ENCODE peak calls at places on chromosomes 11 and 22, in seven cellular contexts. One of them, this sample, is unnamed. For H3K9me3, the result is how much of the 10 kb centered on the place peaks cover.

GRCh38 chr11:43419460-43419859 is 60.7 kb downstream of the TTC17 start:
- DNase-seq in kidney: no peak
- DNase-seq in colonic mucosa: peak
- DNase-seq in IMR-90: peak
- DNase-seq in OCI-LY7: peak
- DNase-seq in K562: peak
- DNase-seq in cardiac muscle cell: peak
- DNase-seq in this sample: no peak

GRCh38 chr11:91194551-91194950 is 971.7 kb upstream of the CHORDC1 start:
- DNase-seq in kidney: no peak
- DNase-seq in colonic mucosa: no peak
- DNase-seq in IMR-90: no peak
- DNase-seq in OCI-LY7: no peak
- DNase-seq in K562: no peak
- DNase-seq in cardiac muscle cell: no peak
- DNase-seq in this sample: no peak

GRCh38 chr22:23722168-23722567 is 28.7 kb downstream of the ZNF70 start:
- DNase-seq in kidney: no peak
- DNase-seq in colonic mucosa: no peak
- DNase-seq in IMR-90: no peak
- DNase-seq in OCI-LY7: no peak
- DNase-seq in K562: no peak
- DNase-seq in cardiac muscle cell: no peak
- DNase-seq in this sample: no peak

GRCh38 chr11:126284829-126285228 is 1.9 kb downstream of the TIRAP start:
- DNase-seq in kidney: no peak
- DNase-seq in colonic mucosa: peak
- DNase-seq in IMR-90: peak
- DNase-seq in OCI-LY7: peak
- DNase-seq in K562: no peak
- DNase-seq in cardiac muscle cell: no peak
- DNase-seq in this sample: peak

GRCh38 chr11:96091476-96091875 is 167.6 kb upstream of the MTMR2 start:
- DNase-seq in kidney: no peak
- DNase-seq in colonic mucosa: no peak
- DNase-seq in IMR-90: peak
- DNase-seq in OCI-LY7: peak
- DNase-seq in K562: no peak
- DNase-seq in cardiac muscle cell: no peak
- DNase-seq in this sample: no peak

GRCh38 chr22:41574847-41575381 is 14.1 kb downstream of the CSDC2 start:
- DNase-seq in kidney: peak
- DNase-seq in colonic mucosa: peak
- DNase-seq in IMR-90: peak
- DNase-seq in OCI-LY7: no peak
- DNase-seq in K562: no peak
- DNase-seq in cardiac muscle cell: no peak
- DNase-seq in this sample: no peak

GRCh38 chr22:20221421-20222340 is 46.4 kb downstream of the RTN4R start:
- DNase-seq in kidney: no peak
- DNase-seq in colonic mucosa: no peak
- DNase-seq in IMR-90: no peak
- DNase-seq in OCI-LY7: no peak
- DNase-seq in K562: no peak
- DNase-seq in cardiac muscle cell: no peak
- DNase-seq in this sample: no peak

GRCh38 chr11:73170140-73170539 is 28.0 kb upstream of the FCHSD2 start:
- DNase-seq in kidney: no peak
- DNase-seq in colonic mucosa: no peak
- DNase-seq in IMR-90: no peak
- DNase-seq in OCI-LY7: peak
- DNase-seq in K562: no peak
- DNase-seq in cardiac muscle cell: peak
- DNase-seq in this sample: no peak

GRCh38 chr11:43282607-43283440 is 29.0 kb upstream of the API5 start:
- DNase-seq in kidney: no peak
- DNase-seq in colonic mucosa: no peak
- DNase-seq in IMR-90: peak
- DNase-seq in OCI-LY7: peak
- DNase-seq in K562: peak
- DNase-seq in cardiac muscle cell: peak
- DNase-seq in this sample: peak

GRCh38 chr11:107564877-107565218 is 687 bp downstream of the ALKBH8 start:
- DNase-seq in kidney: no peak
- DNase-seq in colonic mucosa: no peak
- DNase-seq in IMR-90: no peak
- DNase-seq in OCI-LY7: no peak
- DNase-seq in K562: no peak
- DNase-seq in cardiac muscle cell: no peak
- DNase-seq in this sample: no peak

DNA sequence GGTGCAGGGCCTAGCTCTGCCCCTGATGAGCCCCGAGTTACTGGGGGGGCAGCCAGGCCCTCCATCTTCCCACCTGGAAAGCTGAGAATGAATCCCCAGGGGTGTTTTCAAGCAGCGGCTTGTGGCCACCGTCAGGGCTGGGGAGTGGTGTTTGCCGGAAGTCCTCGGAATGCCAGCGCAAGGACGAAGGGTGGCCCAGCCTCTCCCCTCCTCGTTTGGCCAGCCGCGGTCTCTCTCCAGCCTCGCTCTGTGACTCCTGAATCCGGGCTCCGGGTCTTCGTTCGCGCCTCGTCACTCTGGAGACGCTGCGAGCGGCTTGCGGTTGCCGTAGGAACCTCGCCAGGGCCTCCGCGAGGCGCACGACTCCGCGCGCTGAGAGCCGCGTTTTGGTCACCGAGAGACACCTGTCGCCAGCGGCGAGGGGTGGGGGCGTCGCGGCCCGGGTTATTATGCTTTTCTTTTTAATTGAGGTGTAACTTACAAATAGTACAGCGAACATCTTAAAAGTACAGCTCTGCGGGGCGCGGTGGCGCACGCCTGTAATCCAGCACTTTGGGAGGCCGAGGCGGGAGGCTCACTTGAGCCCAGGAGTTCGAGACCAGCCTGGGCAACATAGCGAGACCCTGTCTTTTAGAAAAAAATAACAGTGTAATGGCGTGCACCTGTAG is 6.3 kb upstream of the KDELR3 start:
- DNase-seq in kidney: peak
- DNase-seq in colonic mucosa: peak
- DNase-seq in IMR-90: peak
- DNase-seq in OCI-LY7: peak
- DNase-seq in K562: peak
- DNase-seq in cardiac muscle cell: peak
- DNase-seq in this sample: peak
- H3K4me3 ChIP-seq in kidney: peak
- H3K4me3 ChIP-seq in colonic mucosa: no peak
- H3K4me3 ChIP-seq in IMR-90: no peak
- H3K4me3 ChIP-seq in OCI-LY7: no peak
- H3K4me3 ChIP-seq in K562: peak
- H3K4me3 ChIP-seq in cardiac muscle cell: no peak
- H3K4me3 ChIP-seq in this sample: peak

DNA sequence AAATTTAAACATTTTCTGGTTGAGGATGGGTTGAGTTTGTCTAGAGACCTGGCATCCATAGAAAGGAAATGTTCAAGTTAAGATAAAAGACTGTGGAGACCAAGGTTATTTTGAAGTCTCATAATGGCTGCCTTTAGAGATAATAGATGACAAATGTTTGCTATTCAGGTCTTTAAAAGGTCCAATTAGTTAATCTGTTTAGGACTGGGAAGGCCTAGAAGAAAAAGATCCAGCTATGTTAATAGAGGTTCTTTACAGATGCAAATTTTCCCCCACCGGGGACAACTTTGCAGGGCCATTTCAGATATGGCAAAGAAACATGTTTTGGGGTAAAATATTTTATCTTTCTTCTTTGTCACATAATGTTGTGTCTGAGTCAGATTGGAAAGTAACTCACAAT is 3.1 kb upstream of the APOBEC3G start:
- DNase-seq in kidney: no peak
- DNase-seq in colonic mucosa: no peak
- DNase-seq in IMR-90: no peak
- DNase-seq in OCI-LY7: no peak
- DNase-seq in K562: no peak
- DNase-seq in cardiac muscle cell: no peak
- DNase-seq in this sample: no peak
- H3K9me3 ChIP-seq in kidney: under half
- H3K9me3 ChIP-seq in colonic mucosa: under half
- H3K9me3 ChIP-seq in IMR-90: under half
- H3K9me3 ChIP-seq in OCI-LY7: under half
- H3K9me3 ChIP-seq in K562: under half
- H3K9me3 ChIP-seq in cardiac muscle cell: under half
- H3K9me3 ChIP-seq in this sample: under half

GRCh38 chr11:102117472-102118113 is 7.3 kb downstream of the YAP1 start:
- DNase-seq in kidney: no peak
- DNase-seq in colonic mucosa: no peak
- DNase-seq in IMR-90: peak
- DNase-seq in OCI-LY7: no peak
- DNase-seq in K562: no peak
- DNase-seq in cardiac muscle cell: no peak
- DNase-seq in this sample: no peak

GRCh38 chr11:102118937-102119336 is 8.7 kb downstream of the YAP1 start:
- DNase-seq in kidney: no peak
- DNase-seq in colonic mucosa: no peak
- DNase-seq in IMR-90: no peak
- DNase-seq in OCI-LY7: no peak
- DNase-seq in K562: no peak
- DNase-seq in cardiac muscle cell: no peak
- DNase-seq in this sample: no peak

GRCh38 chr11:102120437-102120935 is 10.2 kb downstream of the YAP1 start:
- DNase-seq in kidney: no peak
- DNase-seq in colonic mucosa: no peak
- DNase-seq in IMR-90: peak
- DNase-seq in OCI-LY7: no peak
- DNase-seq in K562: no peak
- DNase-seq in cardiac muscle cell: no peak
- DNase-seq in this sample: no peak

GRCh38 chr11:102121329-102121728 is 11.1 kb downstream of the YAP1 start:
- DNase-seq in kidney: no peak
- DNase-seq in colonic mucosa: no peak
- DNase-seq in IMR-90: peak
- DNase-seq in OCI-LY7: no peak
- DNase-seq in K562: no peak
- DNase-seq in cardiac muscle cell: no peak
- DNase-seq in this sample: no peak

DNA sequence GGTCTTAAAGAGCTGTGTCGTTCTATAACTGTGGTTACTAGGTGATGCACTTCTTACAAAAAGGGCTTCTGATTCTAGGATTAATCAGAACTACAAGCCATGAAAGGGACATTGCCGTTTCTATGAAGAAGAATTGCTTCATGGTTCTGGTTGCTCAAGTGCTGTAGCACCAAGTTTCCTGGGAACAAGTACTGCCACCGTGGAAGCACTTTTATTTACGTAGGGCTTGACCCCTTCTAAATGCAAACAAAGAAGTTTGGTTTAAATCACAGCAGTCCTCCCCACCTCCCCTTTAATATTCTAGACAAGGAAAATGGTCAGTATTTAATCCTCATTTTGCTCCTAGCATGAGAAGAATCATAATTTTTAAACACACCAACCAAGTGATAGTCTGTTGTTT is 9.8 kb downstream of the YAP1 start:
- DNase-seq in kidney: no peak
- DNase-seq in colonic mucosa: no peak
- DNase-seq in IMR-90: peak
- DNase-seq in OCI-LY7: no peak
- DNase-seq in K562: no peak
- DNase-seq in cardiac muscle cell: no peak
- DNase-seq in this sample: no peak
- H3K4me3 ChIP-seq in kidney: no peak
- H3K4me3 ChIP-seq in colonic mucosa: no peak
- H3K4me3 ChIP-seq in IMR-90: no peak
- H3K4me3 ChIP-seq in OCI-LY7: no peak
- H3K4me3 ChIP-seq in K562: no peak
- H3K4me3 ChIP-seq in cardiac muscle cell: peak
- H3K4me3 ChIP-seq in this sample: no peak

DNA sequence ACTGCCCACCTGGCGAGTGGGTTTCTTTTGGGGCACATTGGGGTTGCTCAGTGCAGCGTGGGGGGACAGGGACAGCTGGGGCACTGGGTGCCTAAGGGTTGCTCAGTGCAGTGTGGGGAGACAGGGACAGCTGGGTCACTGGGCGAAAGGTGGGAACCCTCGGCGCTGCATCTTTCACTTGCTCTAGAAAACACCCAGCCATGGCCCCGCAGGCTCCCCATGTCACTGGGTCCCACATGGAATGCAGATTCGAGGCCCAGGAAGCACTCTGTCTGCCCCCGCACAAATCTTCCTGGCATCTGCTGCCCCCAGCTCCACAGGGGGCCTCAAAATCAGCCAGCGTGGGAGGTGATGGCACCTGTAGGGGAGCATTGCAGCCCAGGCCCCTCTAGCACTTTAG is 229.3 kb downstream of the BRD1 start:
- DNase-seq in kidney: no peak
- DNase-seq in colonic mucosa: no peak
- DNase-seq in IMR-90: no peak
- DNase-seq in OCI-LY7: no peak
- DNase-seq in K562: no peak
- DNase-seq in cardiac muscle cell: no peak
- DNase-seq in this sample: no peak
- H3K9me3 ChIP-seq in kidney: under half
- H3K9me3 ChIP-seq in colonic mucosa: under half
- H3K9me3 ChIP-seq in IMR-90: half or more
- H3K9me3 ChIP-seq in OCI-LY7: under half
- H3K9me3 ChIP-seq in K562: under half
- H3K9me3 ChIP-seq in cardiac muscle cell: under half
- H3K9me3 ChIP-seq in this sample: under half